ENCODE peak calls at places on chromosomes 5 and 9, in nine cellular contexts. K is GM18507; H is CD14-positive monocyte; D is activated CD4-positive, alpha-beta T cell treated with anti-CD3 and anti-CD28 coated beads, Interleukin-2, amount 50 U/mL, for 24 hours; F is stimulated activated CD4-positive, alpha-beta T cell treated with anti-CD3 and anti-CD28 coated beads, Interleukin-12 subunit alpha, Interleukin-12 subunit beta, amount 100 ng/mL, for 4 hours; O is hypothalamus; N is GM12865; M is IMR-90; T is memory B cell. S is an unnamed sample.
A peak's percentile ranks its signal among the peaks of the same experiment; 100 is the strongest.

GRCh38 chr5:10913846-10914245 is 152.8 kb upstream of the DAP start:
- DNase-seq in K (no peak), H (peak; percentile 72), D (no peak), F (no peak), O (no peak), N (peak; percentile 15), M (peak; percentile 98), T (no peak), S (peak; percentile 26)

GRCh38 chr9:9560382-9561035 is 1052.3 kb downstream of the PTPRD start:
- DNase-seq in K (no peak), H (no peak), D (no peak), F (no peak), O (no peak), N (no peak), M (no peak), T (no peak), S (no peak)

GRCh38 chr5:141695627-141696180 is 13.7 kb upstream of the ARAP3 start:
- DNase-seq in K (no peak), H (no peak), D (no peak), F (no peak), O (no peak), N (no peak), M (no peak), T (no peak), S (no peak)

GRCh38 chr5:33679791-33680190 is 212.0 kb downstream of the ADAMTS12 start:
- DNase-seq in K (no peak), H (no peak), D (no peak), F (no peak), O (no peak), N (no peak), M (peak; percentile 55), T (no peak), S (no peak)

GRCh38 chr5:58201922-58202648 is 257.8 kb downstream of the PLK2 start:
- DNase-seq in K (no peak), H (no peak), D (no peak), F (no peak), O (no peak), N (no peak), M (no peak), T (no peak), S (no peak)

GRCh38 chr5:43225649-43226245 is 33.7 kb downstream of the NIM1K start:
- DNase-seq in K (no peak), H (no peak), D (no peak), F (no peak), O (no peak), N (no peak), M (no peak), T (no peak), S (no peak)

GRCh38 chr9:129557192-129558036 is 63.5 kb downstream of the C9orf50 start:
- DNase-seq in K (no peak), H (no peak), D (no peak), F (no peak), O (no peak), N (no peak), M (peak; percentile 74), T (no peak), S (peak; percentile 94)

GRCh38 chr5:159133041-159133741 is 33.5 kb upstream of the EBF1 start:
- DNase-seq in K (peak; percentile 23), H (no peak), D (no peak), F (no peak), O (no peak), N (peak; percentile 74), M (peak; percentile 67), T (peak; percentile 53), S (no peak)

GRCh38 chr5:174608631-174609097 is 115.7 kb upstream of the MSX2 start:
- DNase-seq in K (no peak), H (no peak), D (no peak), F (no peak), O (no peak), N (no peak), M (no peak), T (no peak), S (no peak)

GRCh38 chr9:121684381-121685145 is 33.1 kb downstream of the DAB2IP start:
- DNase-seq in K (peak; percentile 26), H (no peak), D (no peak), F (no peak), O (no peak), N (peak; percentile 26), M (no peak), T (no peak), S (peak; percentile 73)

GRCh38 chr5:124932791-124933600 is 186.6 kb upstream of the ZNF608 start:
- DNase-seq in K (no peak), H (no peak), D (no peak), F (no peak), O (no peak), N (no peak), M (peak; percentile 47), T (no peak), S (no peak)

GRCh38 chr9:114512337-114512874 is 7.1 kb upstream of the WHRN start:
- DNase-seq in K (no peak), H (no peak), D (no peak), F (no peak), O (no peak), N (no peak), M (no peak), T (no peak), S (no peak)

GRCh38 chr9:35553670-35554543 is 51.2 kb upstream of the TESK1 start:
- DNase-seq in K (peak; percentile 28), H (peak; percentile 82), D (no peak), F (peak; percentile 15), O (peak; percentile 42), N (peak; percentile 52), M (peak; percentile 73), T (no peak), S (peak; percentile 73)

GRCh38 chr9:120692901-120693573 is 21.2 kb downstream of the MEGF9 start:
- DNase-seq in K (no peak), H (no peak), D (no peak), F (no peak), O (no peak), N (peak; percentile 35), M (peak; percentile 74), T (no peak), S (no peak)

GRCh38 chr5:38666668-38667498 is 110.4 kb upstream of the LIFR start:
- DNase-seq in K (no peak), H (no peak), D (no peak), F (no peak), O (no peak), N (peak; percentile 14), M (peak; percentile 34), T (no peak), S (peak; percentile 37)

S was measured in HuH-7.5.